ENCODE peak calls at places on chromosomes 7 and 10, in four cellular contexts. Z, Q, M and P are unnamed samples.

GRCh38 chr7:99031496-99031895 is 112.4 kb downstream of the SMURF1 start:
- DNase-seq in Z (no peak), Q (no peak), M (no peak), P (no peak)

GRCh38 chr10:31158000-31158658 is 126.5 kb upstream of the ZNF438 start:
- DNase-seq in Z (peak; percentile 84), Q (no peak), M (no peak), P (no peak)

GRCh38 chr7:130242198-130243014 is 24.3 kb upstream of the CPA2 start:
- DNase-seq in Z (peak; percentile 46), Q (peak; percentile 77), M (peak; percentile 87), P (peak; percentile 67)

GRCh38 chr10:46549171-46550075 is 7.0 kb downstream of the GPRIN2 start:
- DNase-seq in Z (no peak), Q (no peak), M (peak; percentile 80), P (no peak)

GRCh38 chr7:698515-699259 is 27.8 kb upstream of the DNAAF5 start:
- DNase-seq in Z (no peak), Q (no peak), M (peak; percentile 51), P (no peak)

GRCh38 chr10:124315599-124316270 is 103.0 kb downstream of the OAT start:
- DNase-seq in Z (no peak), Q (no peak), M (no peak), P (no peak)

GRCh38 chr10:122374246-122374858 is at the start of gene PLEKHA1:
- DNase-seq in Z (peak; percentile 92), Q (peak; percentile 65), M (peak; percentile 99), P (peak; percentile 97)

GRCh38 chr10:58152698-58153263 is 114.9 kb downstream of the IPMK start:
- DNase-seq in Z (peak; percentile 63), Q (no peak), M (no peak), P (peak; percentile 84)

GRCh38 chr7:117229350-117229749 is 93.5 kb downstream of the WNT2 start:
- DNase-seq in Z (peak; percentile 18), Q (no peak), M (no peak), P (no peak)

GRCh38 chr7:37832194-37832593 is 16.2 kb upstream of the NME8 start:
- DNase-seq in Z (peak; percentile 80), Q (peak; percentile 85), M (peak; percentile 80), P (no peak)

GRCh38 chr7:1668486-1668931 is 1.6 kb upstream of the ELFN1 start:
- DNase-seq in Z (no peak), Q (no peak), M (peak; percentile 75), P (peak; percentile 33)

GRCh38 chr7:92739091-92739490 is 97.3 kb downstream of the CDK6 start:
- DNase-seq in Z (no peak), Q (no peak), M (no peak), P (no peak)

GRCh38 chr10:112131996-112132395 is 51.6 kb downstream of the GPAM start:
- DNase-seq in Z (no peak), Q (no peak), M (no peak), P (no peak)

GRCh38 chr10:34740321-34740720 is 74.8 kb downstream of the PARD3 start:
- DNase-seq in Z (no peak), Q (peak; percentile 9), M (no peak), P (no peak)

GRCh38 chr7:27929127-27929526 is 189.2 kb downstream of the TAX1BP1 start:
- DNase-seq in Z (no peak), Q (no peak), M (no peak), P (no peak)

GRCh38 chr10:99694171-99694570 is 34.9 kb downstream of the ENTPD7 start:
- DNase-seq in Z (peak; percentile 70), Q (no peak), M (no peak), P (no peak)

GRCh38 chr7:371119-371778 is 81.3 kb downstream of the FOXL3 start:
- DNase-seq in Z (no peak), Q (no peak), M (peak; percentile 56), P (no peak)

GRCh38 chr7:32479574-32480200 is 10.5 kb downstream of the LSM5 start:
- DNase-seq in Z (peak; percentile 67), Q (peak; percentile 17), M (no peak), P (peak; percentile 63)

GRCh38 chr10:123831259-123831658 is 60.3 kb downstream of the CPXM2 start:
- DNase-seq in Z (no peak), Q (no peak), M (no peak), P (no peak)

GRCh38 chr7:134085315-134085714 is 41.8 kb upstream of the LRGUK start:
- DNase-seq in Z (no peak), Q (no peak), M (no peak), P (no peak)

GRCh38 chr7:94011714-94012353 is 7.7 kb upstream of the BET1 start:
- DNase-seq in Z (no peak), Q (no peak), M (peak; percentile 70), P (no peak)

GRCh38 chr10:78813526-78814429 is 255.0 kb upstream of the ZMIZ1 start:
- DNase-seq in Z (no peak), Q (no peak), M (no peak), P (no peak)

GRCh38 chr10:46308666-46309450 is 22.1 kb downstream of the ANTXRL start:
- DNase-seq in Z (no peak), Q (no peak), M (peak; percentile 55), P (no peak)

GRCh38 chr7:26667514-26668133 is 196.8 kb downstream of the SKAP2 start:
- DNase-seq in Z (peak; percentile 94), Q (peak; percentile 98), M (no peak), P (peak; percentile 97)

GRCh38 chr7:120043250-120043649 is 229.7 kb upstream of the KCND2 start:
- DNase-seq in Z (no peak), Q (no peak), M (no peak), P (no peak)

GRCh38 chr10:133616371-133617130 is 10.0 kb downstream of the FRG2B start:
- DNase-seq in Z (no peak), Q (peak; percentile 39), M (no peak), P (no peak)

GRCh38 chr7:23349484-23350157 is 50.5 kb downstream of the MALSU1 start:
- DNase-seq in Z (peak; percentile 67), Q (no peak), M (no peak), P (peak; percentile 92)

GRCh38 chr7:38318803-38319416 is 45.5 kb upstream of the TARP start:
- DNase-seq in Z (peak; percentile 73), Q (peak; percentile 61), M (no peak), P (peak; percentile 97)

GRCh38 chr7:116698930-116699722 is 27.1 kb downstream of the MET start:
- DNase-seq in Z (no peak), Q (peak; percentile 82), M (no peak), P (no peak)

GRCh38 chr7:12921751-12922345 is 234.4 kb downstream of the ARL4A start:
- DNase-seq in Z (no peak), Q (no peak), M (no peak), P (no peak)

GRCh38 chr7:20470082-20470481 is 139.4 kb downstream of the ITGB8 start:
- DNase-seq in Z (no peak), Q (no peak), M (no peak), P (no peak)

GRCh38 chr10:12907651-12908050 is 93.9 kb downstream of the CCDC3 start:
- DNase-seq in Z (peak; percentile 39), Q (no peak), M (peak; percentile 62), P (peak; percentile 24)

GRCh38 chr7:115099906-115100305 is 178.0 kb downstream of the MDFIC start:
- DNase-seq in Z (peak; percentile 69), Q (no peak), M (no peak), P (no peak)